ENCODE peak calls at places on chromosome 20, in five cellular contexts. One of them, this sample, is unnamed.

GRCh38 chr20:32112862-32113261 is 3.3 kb downstream of the TM9SF4 start:
- DNase-seq in fibroblast of pulmonary artery: no peak
- DNase-seq in IMR-90: no peak
- DNase-seq in omental fat pad: no peak
- DNase-seq in fibroblast of mammary gland: no peak
- DNase-seq in this sample: peak; percentile 63

GRCh38 chr20:51422912-51423667 is 119.4 kb downstream of the NFATC2 start:
- DNase-seq in fibroblast of pulmonary artery: no peak
- DNase-seq in IMR-90: no peak
- DNase-seq in omental fat pad: no peak
- DNase-seq in fibroblast of mammary gland: no peak
- DNase-seq in this sample: no peak

GRCh38 chr20:20761302-20761701 is 48.9 kb upstream of the RALGAPA2 start:
- DNase-seq in fibroblast of pulmonary artery: no peak
- DNase-seq in IMR-90: no peak
- DNase-seq in omental fat pad: no peak
- DNase-seq in fibroblast of mammary gland: no peak
- DNase-seq in this sample: no peak

GRCh38 chr20:14865169-14865568 is 527.8 kb upstream of the FLRT3 start:
- DNase-seq in fibroblast of pulmonary artery: peak; percentile 5
- DNase-seq in IMR-90: no peak
- DNase-seq in omental fat pad: no peak
- DNase-seq in fibroblast of mammary gland: peak; percentile 17
- DNase-seq in this sample: no peak

GRCh38 chr20:33679758-33680485 is 5.7 kb upstream of the NECAB3 start:
- DNase-seq in fibroblast of pulmonary artery: no peak
- DNase-seq in IMR-90: no peak
- DNase-seq in omental fat pad: no peak
- DNase-seq in fibroblast of mammary gland: no peak
- DNase-seq in this sample: no peak

GRCh38 chr20:5806457-5807263 is 56.5 kb downstream of the SHLD1 start:
- DNase-seq in fibroblast of pulmonary artery: peak; percentile 23
- DNase-seq in IMR-90: no peak
- DNase-seq in omental fat pad: no peak
- DNase-seq in fibroblast of mammary gland: peak; percentile 15
- DNase-seq in this sample: no peak

GRCh38 chr20:17612975-17613327 is 43.1 kb downstream of the DSTN start:
- DNase-seq in fibroblast of pulmonary artery: no peak
- DNase-seq in IMR-90: no peak
- DNase-seq in omental fat pad: no peak
- DNase-seq in fibroblast of mammary gland: no peak
- DNase-seq in this sample: no peak

GRCh38 chr20:44979090-44979621 is 12.8 kb downstream of the STK4 start:
- DNase-seq in fibroblast of pulmonary artery: peak; percentile 59
- DNase-seq in IMR-90: peak; percentile 61
- DNase-seq in omental fat pad: no peak
- DNase-seq in fibroblast of mammary gland: no peak
- DNase-seq in this sample: peak; percentile 45

GRCh38 chr20:13494019-13494418 is 144.7 kb downstream of the TASP1 start:
- DNase-seq in fibroblast of pulmonary artery: peak; percentile 28
- DNase-seq in IMR-90: peak; percentile 52
- DNase-seq in omental fat pad: no peak
- DNase-seq in fibroblast of mammary gland: peak; percentile 59
- DNase-seq in this sample: no peak

GRCh38 chr20:63065911-63066310 is 59.1 kb upstream of the BHLHE23 start:
- DNase-seq in fibroblast of pulmonary artery: no peak
- DNase-seq in IMR-90: no peak
- DNase-seq in omental fat pad: no peak
- DNase-seq in fibroblast of mammary gland: no peak
- DNase-seq in this sample: no peak

GRCh38 chr20:991850-992249 is 10.3 kb downstream of the RSPO4 start:
- DNase-seq in fibroblast of pulmonary artery: no peak
- DNase-seq in IMR-90: no peak
- DNase-seq in omental fat pad: no peak
- DNase-seq in fibroblast of mammary gland: no peak
- DNase-seq in this sample: no peak

GRCh38 chr20:50398064-50398463 is 112.1 kb upstream of the PTPN1 start:
- DNase-seq in fibroblast of pulmonary artery: no peak
- DNase-seq in IMR-90: no peak
- DNase-seq in omental fat pad: no peak
- DNase-seq in fibroblast of mammary gland: no peak
- DNase-seq in this sample: no peak

GRCh38 chr20:50399917-50400704 is 110.1 kb upstream of the PTPN1 start:
- DNase-seq in fibroblast of pulmonary artery: peak; percentile 63
- DNase-seq in IMR-90: peak; percentile 60
- DNase-seq in omental fat pad: no peak
- DNase-seq in fibroblast of mammary gland: no peak
- DNase-seq in this sample: peak; percentile 61

GRCh38 chr20:50400705-50401045 is 109.5 kb upstream of the PTPN1 start:
- DNase-seq in fibroblast of pulmonary artery: no peak
- DNase-seq in IMR-90: no peak
- DNase-seq in omental fat pad: no peak
- DNase-seq in fibroblast of mammary gland: no peak
- DNase-seq in this sample: no peak

GRCh38 chr20:50398471-50399002 is 111.6 kb upstream of the PTPN1 start:
- DNase-seq in fibroblast of pulmonary artery: no peak
- DNase-seq in IMR-90: no peak
- DNase-seq in omental fat pad: no peak
- DNase-seq in fibroblast of mammary gland: no peak
- DNase-seq in this sample: no peak

GRCh38 chr20:50399003-50399916 is 110.9 kb upstream of the PTPN1 start:
- DNase-seq in fibroblast of pulmonary artery: no peak
- DNase-seq in IMR-90: peak; percentile 51
- DNase-seq in omental fat pad: no peak
- DNase-seq in fibroblast of mammary gland: no peak
- DNase-seq in this sample: peak; percentile 79
- TF ChIP-seq CTCF in fibroblast of pulmonary artery: no peak
- TF ChIP-seq CTCF in IMR-90: no peak
- TF ChIP-seq CTCF in omental fat pad: no peak
- TF ChIP-seq CTCF in fibroblast of mammary gland: no peak
- TF ChIP-seq CTCF in this sample: no peak

DNA sequence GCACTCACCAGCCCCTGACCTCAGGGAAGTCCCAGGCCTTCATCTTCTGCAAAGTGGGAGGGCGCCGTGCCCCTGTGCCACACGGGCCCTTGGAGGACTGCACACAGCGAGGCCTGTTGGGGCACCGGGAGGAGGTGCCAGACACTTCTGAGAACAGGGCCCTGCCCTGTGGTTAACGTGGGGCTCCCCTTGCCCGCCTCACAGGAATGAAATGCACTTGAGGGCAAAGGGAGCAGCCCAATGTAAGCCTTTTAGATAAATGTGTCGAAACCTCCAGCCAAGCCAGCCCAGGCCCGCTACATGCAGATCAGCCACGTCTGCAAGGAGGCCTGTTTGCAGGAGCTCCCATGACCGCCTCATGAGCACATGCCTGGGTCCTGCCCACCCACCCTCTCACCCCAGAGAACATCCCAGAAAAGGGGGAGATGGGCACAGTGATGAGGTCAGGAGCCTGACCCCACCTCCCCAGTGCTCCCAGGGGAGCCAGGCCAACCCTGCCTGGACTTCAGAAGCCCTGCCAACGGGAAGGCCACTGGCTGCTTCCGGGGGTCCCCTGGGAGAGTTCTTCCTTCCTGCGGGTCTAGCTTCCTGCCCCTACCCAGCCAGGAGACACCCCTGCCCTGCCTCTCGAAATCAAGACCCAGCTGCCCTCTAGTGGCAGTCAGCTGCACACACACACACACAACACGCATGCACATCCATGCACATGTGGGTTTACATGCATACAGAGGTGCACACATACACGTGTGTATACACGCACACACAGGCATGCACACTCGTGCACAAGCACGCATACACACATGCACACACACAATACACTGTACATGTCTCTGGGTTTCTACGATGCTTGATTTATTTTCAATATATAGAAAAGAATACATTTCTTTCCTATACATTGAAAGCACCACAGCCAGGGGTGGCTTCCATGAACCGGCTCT is 178.7 kb downstream of the TAF4 start:
- DNase-seq in fibroblast of pulmonary artery: peak; percentile 31
- DNase-seq in IMR-90: peak; percentile 35
- DNase-seq in omental fat pad: no peak
- DNase-seq in fibroblast of mammary gland: peak; percentile 48
- DNase-seq in this sample: no peak
- TF ChIP-seq CTCF in fibroblast of pulmonary artery: peak; percentile 83
- TF ChIP-seq CTCF in IMR-90: peak; percentile 71
- TF ChIP-seq CTCF in omental fat pad: no peak
- TF ChIP-seq CTCF in fibroblast of mammary gland: peak; percentile 82
- TF ChIP-seq CTCF in this sample: peak; percentile 10

GRCh38 chr20:48349673-48350072 is 478.1 kb downstream of the PREX1 start:
- DNase-seq in fibroblast of pulmonary artery: no peak
- DNase-seq in IMR-90: no peak
- DNase-seq in omental fat pad: no peak
- DNase-seq in fibroblast of mammary gland: no peak
- DNase-seq in this sample: no peak

GRCh38 chr20:48352628-48353027 is 475.2 kb downstream of the PREX1 start:
- DNase-seq in fibroblast of pulmonary artery: no peak
- DNase-seq in IMR-90: no peak
- DNase-seq in omental fat pad: no peak
- DNase-seq in fibroblast of mammary gland: no peak
- DNase-seq in this sample: no peak

GRCh38 chr20:48352042-48352441 is 475.8 kb downstream of the PREX1 start:
- DNase-seq in fibroblast of pulmonary artery: no peak
- DNase-seq in IMR-90: no peak
- DNase-seq in omental fat pad: no peak
- DNase-seq in fibroblast of mammary gland: no peak
- DNase-seq in this sample: no peak

GRCh38 chr20:48348022-48348421 is 479.8 kb downstream of the PREX1 start:
- DNase-seq in fibroblast of pulmonary artery: no peak
- DNase-seq in IMR-90: no peak
- DNase-seq in omental fat pad: no peak
- DNase-seq in fibroblast of mammary gland: no peak
- DNase-seq in this sample: no peak

GRCh38 chr20:48350291-48350988 is 477.4 kb downstream of the PREX1 start:
- DNase-seq in fibroblast of pulmonary artery: peak; percentile 10
- DNase-seq in IMR-90: no peak
- DNase-seq in omental fat pad: no peak
- DNase-seq in fibroblast of mammary gland: peak; percentile 4
- DNase-seq in this sample: no peak
- TF ChIP-seq CTCF in fibroblast of pulmonary artery: peak; percentile 8
- TF ChIP-seq CTCF in IMR-90: no peak
- TF ChIP-seq CTCF in omental fat pad: no peak
- TF ChIP-seq CTCF in fibroblast of mammary gland: no peak
- TF ChIP-seq CTCF in this sample: no peak

GRCh38 chr20:57482148-57482547 is 42.8 kb downstream of the CTCFL start:
- DNase-seq in fibroblast of pulmonary artery: no peak
- DNase-seq in IMR-90: no peak
- DNase-seq in omental fat pad: no peak
- DNase-seq in fibroblast of mammary gland: no peak
- DNase-seq in this sample: no peak
- TF ChIP-seq CTCF in fibroblast of pulmonary artery: no peak
- TF ChIP-seq CTCF in IMR-90: no peak
- TF ChIP-seq CTCF in omental fat pad: no peak
- TF ChIP-seq CTCF in fibroblast of mammary gland: no peak
- TF ChIP-seq CTCF in this sample: no peak

GRCh38 chr20:23606652-23607049 is 934 bp upstream of the CST9 start:
- DNase-seq in fibroblast of pulmonary artery: peak; percentile 82
- DNase-seq in IMR-90: peak; percentile 64
- DNase-seq in omental fat pad: peak; percentile 57
- DNase-seq in fibroblast of mammary gland: peak; percentile 77
- DNase-seq in this sample: peak; percentile 77
- TF ChIP-seq CTCF in fibroblast of pulmonary artery: peak; percentile 98
- TF ChIP-seq CTCF in IMR-90: peak; percentile 89
- TF ChIP-seq CTCF in omental fat pad: no peak
- TF ChIP-seq CTCF in fibroblast of mammary gland: peak; percentile 94
- TF ChIP-seq CTCF in this sample: peak; percentile 69

GRCh38 chr20:25699914-25700313 is 3.3 kb upstream of the ZNF337 start:
- DNase-seq in fibroblast of pulmonary artery: peak; percentile 21
- DNase-seq in IMR-90: no peak
- DNase-seq in omental fat pad: no peak
- DNase-seq in fibroblast of mammary gland: peak; percentile 41
- DNase-seq in this sample: no peak

GRCh38 chr20:25695532-25696383 is 895 bp downstream of the ZNF337 start:
- DNase-seq in fibroblast of pulmonary artery: peak; percentile 11
- DNase-seq in IMR-90: no peak
- DNase-seq in omental fat pad: no peak
- DNase-seq in fibroblast of mammary gland: peak; percentile 11
- DNase-seq in this sample: no peak

GRCh38 chr20:25697132-25697446 is 436 bp upstream of the ZNF337 start:
- DNase-seq in fibroblast of pulmonary artery: no peak
- DNase-seq in IMR-90: no peak
- DNase-seq in omental fat pad: no peak
- DNase-seq in fibroblast of mammary gland: no peak
- DNase-seq in this sample: no peak

GRCh38 chr20:25692499-25692898 is 4.2 kb downstream of the ZNF337 start:
- DNase-seq in fibroblast of pulmonary artery: no peak
- DNase-seq in IMR-90: no peak
- DNase-seq in omental fat pad: no peak
- DNase-seq in fibroblast of mammary gland: peak; percentile 41
- DNase-seq in this sample: no peak

GRCh38 chr20:25696384-25697131 is at the start of gene ZNF337:
- DNase-seq in fibroblast of pulmonary artery: peak; percentile 96
- DNase-seq in IMR-90: peak; percentile 91
- DNase-seq in omental fat pad: peak; percentile 86
- DNase-seq in fibroblast of mammary gland: peak; percentile 92
- DNase-seq in this sample: peak; percentile 96
- TF ChIP-seq CTCF in fibroblast of pulmonary artery: no peak
- TF ChIP-seq CTCF in IMR-90: peak; percentile 35
- TF ChIP-seq CTCF in omental fat pad: no peak
- TF ChIP-seq CTCF in fibroblast of mammary gland: no peak
- TF ChIP-seq CTCF in this sample: no peak

DNA sequence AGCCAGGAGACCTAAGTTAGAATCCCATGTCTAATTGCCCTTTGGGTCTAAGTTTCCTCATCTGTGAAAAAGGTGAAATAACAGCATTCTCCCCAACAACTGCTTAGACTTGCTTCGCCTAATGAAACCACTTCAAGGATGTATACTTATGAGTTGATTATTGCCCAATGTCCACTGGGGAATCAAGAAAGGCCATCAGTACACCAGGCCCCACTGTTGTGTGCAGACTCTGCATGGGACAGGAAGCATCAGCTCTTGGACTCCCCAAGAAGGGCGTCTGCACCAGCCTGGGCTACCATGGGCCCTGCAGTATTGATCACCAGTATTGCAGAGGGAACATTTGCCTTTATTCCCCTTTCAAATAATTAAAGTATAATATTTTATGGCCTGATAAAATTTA is 189.6 kb downstream of the MAFB start:
- DNase-seq in fibroblast of pulmonary artery: no peak
- DNase-seq in IMR-90: no peak
- DNase-seq in omental fat pad: no peak
- DNase-seq in fibroblast of mammary gland: no peak
- DNase-seq in this sample: no peak
- TF ChIP-seq CTCF in fibroblast of pulmonary artery: no peak
- TF ChIP-seq CTCF in IMR-90: no peak
- TF ChIP-seq CTCF in omental fat pad: no peak
- TF ChIP-seq CTCF in fibroblast of mammary gland: no peak
- TF ChIP-seq CTCF in this sample: no peak

GRCh38 chr20:3068986-3069900 is 2.2 kb upstream of the OXT start:
- DNase-seq in fibroblast of pulmonary artery: no peak
- DNase-seq in IMR-90: peak; percentile 36
- DNase-seq in omental fat pad: no peak
- DNase-seq in fibroblast of mammary gland: peak; percentile 72
- DNase-seq in this sample: no peak
- TF ChIP-seq CTCF in fibroblast of pulmonary artery: no peak
- TF ChIP-seq CTCF in IMR-90: no peak
- TF ChIP-seq CTCF in omental fat pad: no peak
- TF ChIP-seq CTCF in fibroblast of mammary gland: no peak
- TF ChIP-seq CTCF in this sample: no peak

GRCh38 chr20:39398656-39399055 is 436.5 kb downstream of the DHX35 start:
- DNase-seq in fibroblast of pulmonary artery: no peak
- DNase-seq in IMR-90: no peak
- DNase-seq in omental fat pad: no peak
- DNase-seq in fibroblast of mammary gland: no peak
- DNase-seq in this sample: no peak
- TF ChIP-seq CTCF in fibroblast of pulmonary artery: no peak
- TF ChIP-seq CTCF in IMR-90: no peak
- TF ChIP-seq CTCF in omental fat pad: no peak
- TF ChIP-seq CTCF in fibroblast of mammary gland: no peak
- TF ChIP-seq CTCF in this sample: no peak